ENCODE peak calls at places on chromosomes 11 and 22, in nine cellular contexts. T is body of pancreas, Q is HCT116, V is erythroblast, N is lower leg skin, Y is gastrocnemius medialis, X is ovary, P is adrenal gland, L is thyroid gland. O is an unnamed sample.

GRCh38 chr11:45852712-45853101 is 5.4 kb downstream of the CRY2 start:
- DNase-seq in T (no peak), V (no peak), P (no peak), Q (no peak), N (peak), X (no peak), Y (peak), L (peak), O (no peak)

GRCh38 chr11:35145249-35145648 is 6.3 kb downstream of the CD44 start:
- DNase-seq in N (no peak), P (no peak), Q (no peak), V (peak), T (peak), X (no peak), Y (no peak), L (peak), O (peak)

GRCh38 chr11:64334764-64335741 is 5.0 kb upstream of the CCDC88B start:
- DNase-seq in V (peak), P (peak), Q (peak), Y (peak), X (no peak), T (peak), N (no peak), L (peak), O (peak)

GRCh38 chr11:69352181-69352580 is 58.2 kb downstream of the MYEOV start:
- DNase-seq in V (no peak), Q (no peak), N (no peak), T (no peak), L (no peak), Y (no peak), X (no peak), P (no peak), O (no peak)

GRCh38 chr11:130464289-130464812 is 15.9 kb downstream of the ADAMTS15 start:
- DNase-seq in V (no peak), Y (no peak), T (no peak), Q (no peak), P (no peak), N (no peak), X (no peak), L (no peak), O (no peak)

GRCh38 chr11:6351782-6352181 is 31.5 kb upstream of the CAVIN3 start:
- DNase-seq in Y (no peak), N (no peak), P (no peak), Q (no peak), V (no peak), T (no peak), X (no peak), L (no peak), O (no peak)

GRCh38 chr11:126106929-126107328 is 44.3 kb upstream of the CDON start:
- DNase-seq in V (no peak), N (no peak), X (no peak), L (no peak), P (no peak), Y (no peak), T (no peak), Q (no peak), O (no peak)

GRCh38 chr22:39077513-39077840 is 402 bp downstream of the APOBEC3G start:
- DNase-seq in P (no peak), Y (no peak), L (no peak), Q (no peak), X (peak), N (no peak), T (no peak), V (no peak), O (peak)

GRCh38 chr22:42814215-42814614 is 42.9 kb downstream of the ARFGAP3 start:
- DNase-seq in T (no peak), N (no peak), P (no peak), Q (no peak), Y (no peak), L (no peak), V (peak), X (no peak), O (no peak)

GRCh38 chr22:27726726-27727449 is 74.7 kb downstream of the MN1 start:
- DNase-seq in Y (no peak), T (peak), P (peak), V (peak), X (peak), L (peak), Q (no peak), N (no peak), O (peak)

GRCh38 chr11:20770421-20770935 is 101.1 kb downstream of the NELL1 start:
- DNase-seq in V (no peak), L (no peak), X (no peak), Y (no peak), P (no peak), N (no peak), T (no peak), Q (no peak), O (no peak)

GRCh38 chr11:76628408-76628947 is 42.1 kb downstream of the LRRC32 start:
- DNase-seq in V (no peak), Y (no peak), T (no peak), X (no peak), Q (no peak), N (peak), P (no peak), L (no peak), O (no peak)

GRCh38 chr22:38067771-38068360 is 10.7 kb downstream of the PICK1 start:
- DNase-seq in V (no peak), N (no peak), X (no peak), P (no peak), T (no peak), Y (peak), Q (no peak), L (no peak), O (peak)

GRCh38 chr11:283405-284080 is 5.3 kb downstream of the NLRP6 start:
- DNase-seq in P (no peak), T (no peak), V (no peak), Q (no peak), X (no peak), L (no peak), Y (no peak), N (peak), O (no peak)

DNA sequence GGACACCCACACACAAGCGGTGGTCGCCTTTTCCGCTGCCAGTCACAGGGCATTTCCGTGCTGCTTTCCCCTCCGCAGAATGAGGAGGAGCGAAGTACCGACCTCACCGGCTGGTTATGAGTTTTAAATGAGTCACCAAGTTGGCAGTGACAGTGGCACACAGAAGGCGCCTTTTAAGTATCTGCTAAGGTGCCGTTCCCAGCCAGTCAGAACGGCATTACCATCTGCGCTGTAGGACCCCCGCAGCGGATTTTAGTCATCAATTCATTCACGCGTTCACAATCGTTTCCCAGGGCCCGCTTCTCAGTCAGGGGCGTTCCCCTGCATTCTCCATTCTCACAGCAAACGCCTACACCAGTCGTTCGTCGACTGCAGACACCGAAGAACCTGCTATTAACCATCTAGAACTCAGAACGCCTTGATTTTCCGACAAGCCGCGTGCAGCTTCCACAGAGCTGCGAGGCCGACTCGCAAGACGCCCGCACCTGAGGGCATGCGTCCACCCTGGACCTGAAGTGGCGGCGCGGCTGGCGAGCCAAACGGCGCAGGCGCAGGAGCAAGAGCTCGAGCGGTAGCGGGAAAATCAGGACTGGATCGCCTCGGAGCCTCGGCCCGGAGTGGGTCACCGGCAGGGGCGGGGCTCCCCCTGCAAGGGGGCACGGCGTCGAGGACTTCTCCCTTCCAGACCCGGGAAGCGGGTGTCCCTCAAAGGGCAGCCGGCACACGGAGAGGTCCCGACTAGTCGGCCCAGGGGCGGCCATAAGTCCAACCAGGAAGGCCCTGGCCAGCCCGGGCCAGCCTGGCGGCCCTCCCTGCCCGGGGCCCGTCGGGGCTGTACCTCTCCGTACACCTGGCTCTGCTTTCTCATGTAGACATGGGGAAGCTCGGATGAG is 642 bp downstream of the CYP2R1 start:
- DNase-seq in P (peak), V (peak), Q (peak), T (peak), N (peak), Y (peak), L (peak), X (peak), O (peak)
- TF ChIP-seq POLR2A in P (peak), V (peak), Q (peak), T (peak), N (no peak), Y (peak), L (peak), X (peak), O (peak)

DNA sequence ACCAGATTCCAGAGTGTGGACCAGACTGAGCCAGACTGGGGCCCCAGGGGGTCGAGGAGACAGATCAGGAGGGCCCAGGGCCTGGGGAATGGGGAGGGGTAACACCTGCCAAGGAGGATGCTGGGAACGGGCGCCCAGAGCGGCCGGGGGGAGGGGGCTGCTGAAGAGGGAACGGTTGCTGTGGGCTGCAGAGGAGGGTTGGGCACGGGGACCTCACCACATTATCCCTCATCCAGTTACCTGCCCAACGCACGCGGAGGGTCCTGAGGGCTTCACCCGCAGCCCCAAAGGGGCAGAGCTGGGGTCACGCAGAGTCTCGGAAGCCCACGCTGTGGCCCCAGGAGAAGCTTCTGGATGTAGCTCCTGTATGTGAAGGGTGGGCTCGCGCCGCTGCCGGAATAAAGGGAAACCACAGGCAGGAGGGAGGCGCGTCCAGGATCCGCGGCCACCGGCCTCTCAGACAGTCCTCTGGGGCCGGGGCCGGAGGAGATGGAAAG is 927 bp upstream of the SELENOO start:
- DNase-seq in P (peak), V (no peak), Y (no peak), X (no peak), T (no peak), Q (no peak), L (no peak), N (no peak), O (no peak)
- TF ChIP-seq POLR2A in P (no peak), V (no peak), Y (no peak), X (no peak), T (no peak), Q (no peak), L (no peak), N (no peak), O (no peak)

DNA sequence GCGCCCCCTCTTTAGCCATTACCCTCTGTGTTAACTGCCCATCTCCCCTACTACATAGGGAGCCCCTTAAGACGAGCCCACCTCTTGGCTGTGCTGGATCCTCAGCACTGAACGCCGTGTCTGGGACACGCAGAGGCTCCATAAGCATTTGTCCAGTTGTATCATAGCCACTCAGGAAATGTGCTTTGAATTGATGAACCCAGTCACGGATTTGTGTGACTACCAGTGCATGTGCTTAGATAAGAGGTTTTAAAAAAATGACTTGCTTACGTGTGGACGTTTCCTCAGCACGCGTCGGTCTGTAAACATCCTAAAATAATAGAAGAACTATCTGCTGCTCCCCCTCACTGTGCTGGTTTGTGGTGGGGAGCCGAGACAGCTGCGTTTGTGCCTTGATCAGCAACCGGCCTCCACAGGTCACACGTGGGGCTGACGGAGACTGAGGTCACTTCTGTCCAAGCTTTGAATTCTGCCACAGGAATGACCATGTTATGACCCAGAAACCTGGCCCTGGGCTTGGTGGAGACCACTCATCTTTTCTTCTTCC is 4.2 kb downstream of the MICAL2 start:
- DNase-seq in T (no peak), N (no peak), Y (no peak), Q (no peak), X (peak), V (peak), L (no peak), P (peak), O (no peak)
- TF ChIP-seq POLR2A in T (no peak), N (no peak), Y (no peak), Q (no peak), X (no peak), V (peak), L (no peak), P (no peak), O (no peak)

GRCh38 chr22:36333632-36334031 is 54.1 kb downstream of the MYH9 start:
- DNase-seq in L (peak), P (no peak), Y (no peak), Q (no peak), X (no peak), T (peak), N (peak), V (peak), O (no peak)

GRCh38 chr22:36334081-36334831 is 53.5 kb downstream of the MYH9 start:
- DNase-seq in N (peak), Y (no peak), T (peak), Q (no peak), X (no peak), V (peak), L (no peak), P (no peak), O (peak)

GRCh38 chr22:36336246-36337182 is 51.3 kb downstream of the MYH9 start:
- DNase-seq in L (no peak), V (no peak), Q (no peak), X (no peak), T (peak), N (peak), P (peak), Y (no peak), O (no peak)

GRCh38 chr22:36335621-36336020 is 52.1 kb downstream of the MYH9 start:
- DNase-seq in Y (no peak), P (no peak), N (no peak), L (no peak), X (no peak), V (no peak), Q (no peak), T (no peak), O (no peak)

DNA sequence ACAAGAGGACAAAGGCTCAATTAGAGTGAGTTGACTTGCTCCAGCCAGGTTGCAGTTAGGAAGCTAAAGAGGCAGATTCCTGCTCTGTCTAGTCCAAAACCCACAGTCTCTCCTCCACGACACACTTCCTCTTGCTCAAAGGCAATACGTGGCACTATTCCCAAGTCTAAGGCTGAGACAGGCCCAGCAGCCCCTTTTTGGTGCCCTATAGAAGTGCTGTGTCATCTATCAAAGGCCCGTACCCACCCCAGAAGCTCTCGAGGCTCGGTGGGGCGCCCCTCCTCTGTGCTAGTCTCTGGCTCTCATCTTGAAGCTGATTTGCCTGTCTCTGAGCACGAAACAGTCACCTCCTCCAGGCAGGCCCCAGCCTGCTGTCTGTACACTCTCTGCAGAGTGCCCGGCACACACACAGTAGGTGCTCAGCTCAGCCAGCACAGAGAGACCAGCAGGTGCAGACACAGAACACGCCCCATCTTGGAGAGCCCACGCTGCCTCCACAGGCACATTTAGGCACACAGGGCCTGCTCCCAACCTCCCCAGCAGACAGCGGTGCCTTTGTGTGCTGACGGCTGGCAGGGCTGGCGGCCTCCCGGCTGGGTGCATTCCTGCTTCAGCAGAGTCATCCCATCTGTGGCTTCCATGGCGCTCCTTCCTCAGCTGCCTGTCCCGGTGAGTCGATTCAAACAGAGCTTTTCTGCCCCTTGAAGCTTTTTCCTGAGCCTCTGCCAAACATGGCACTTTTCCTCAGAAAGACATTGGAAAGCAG is 52.7 kb downstream of the MYH9 start:
- DNase-seq in Q (no peak), T (peak), X (no peak), Y (no peak), N (peak), L (peak), P (peak), V (peak), O (peak)
- TF ChIP-seq POLR2A in Q (no peak), T (no peak), X (no peak), Y (no peak), N (no peak), L (no peak), P (no peak), V (peak), O (no peak)

DNA sequence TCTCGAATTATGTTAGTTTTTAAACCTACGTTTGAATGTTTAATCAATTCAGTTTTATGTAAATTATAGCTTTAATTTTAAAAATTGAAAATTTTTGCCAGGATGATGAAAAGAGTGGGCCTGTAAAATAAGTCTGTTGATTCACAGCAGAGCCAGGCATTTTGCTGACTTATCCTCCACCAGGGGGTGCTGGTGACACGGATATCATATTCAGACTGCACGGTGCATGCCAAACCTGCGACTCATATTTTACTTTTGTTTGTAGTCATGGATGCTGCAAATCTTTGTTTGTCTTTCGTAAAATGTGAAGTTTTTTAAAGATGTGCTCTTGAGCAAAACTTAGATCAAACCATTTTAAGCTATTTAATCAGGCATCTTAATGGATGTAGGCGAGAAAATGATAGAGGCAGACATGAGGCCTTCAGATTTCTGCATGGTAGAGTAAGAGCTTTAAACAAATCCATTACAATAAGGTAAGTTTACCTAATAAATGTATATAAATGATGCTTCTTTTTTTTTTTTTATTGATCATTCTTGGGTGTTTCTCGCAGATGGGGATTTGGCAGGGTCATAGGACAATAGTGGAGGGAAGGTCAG is 3.6 kb upstream of the OR8B3 start:
- DNase-seq in P (peak), Y (peak), N (no peak), T (peak), Q (peak), V (peak), L (peak), X (no peak), O (peak)
- TF ChIP-seq POLR2A in P (no peak), Y (no peak), N (no peak), T (no peak), Q (no peak), V (no peak), L (no peak), X (no peak), O (no peak)

GRCh38 chr22:20956258-20957117 is 10.6 kb upstream of the AIFM3 start:
- DNase-seq in L (peak), Q (peak), P (no peak), V (peak), Y (no peak), N (no peak), T (peak), X (no peak), O (no peak)

GRCh38 chr22:20957118-20957690 is 9.9 kb upstream of the AIFM3 start:
- DNase-seq in N (no peak), T (peak), Y (no peak), X (no peak), P (peak), L (peak), V (peak), Q (no peak), O (no peak)

GRCh38 chr22:20959578-20960461 is 7.2 kb upstream of the AIFM3 start:
- DNase-seq in X (no peak), Y (no peak), Q (no peak), V (no peak), L (no peak), T (no peak), P (no peak), N (no peak), O (no peak)

GRCh38 chr22:20955548-20955947 is 11.5 kb upstream of the AIFM3 start:
- DNase-seq in V (no peak), L (no peak), T (no peak), Y (no peak), N (no peak), Q (peak), X (no peak), P (no peak), O (no peak)

GRCh38 chr22:20957691-20958440 is 9.2 kb upstream of the AIFM3 start:
- DNase-seq in V (peak), Y (no peak), N (no peak), X (no peak), Q (no peak), L (peak), T (peak), P (peak), O (no peak)
- TF ChIP-seq POLR2A in V (no peak), Y (no peak), N (no peak), X (no peak), Q (peak), L (no peak), T (no peak), P (no peak), O (no peak)

O was measured in NB4.